ENCODE peak calls at places on chromosomes 13 and 19, in seven cellular contexts. V is left ventricle myocardium inferior, T is tibial artery, K is cardiac muscle cell, C is colonic mucosa, I is heart right ventricle, O is stomach. J is an unnamed sample. For H3K4me1, the result is how much of the 10 kb centered on the place peaks cover.

GRCh38 chr19:51181913-51182419 is 39.9 kb downstream of the SIGLEC7 start:
- DNase-seq in V (no peak), C (no peak), O (no peak), I (no peak), T (no peak), K (peak), J (peak)

GRCh38 chr19:13537454-13537853 is 31.2 kb upstream of the CACNA1A start:
- DNase-seq in C (no peak), K (no peak), T (no peak), I (no peak), V (no peak), O (no peak), J (peak)

GRCh38 chr13:19993024-19993423 is 34.5 kb downstream of the ZMYM2 start:
- DNase-seq in T (no peak), I (no peak), K (no peak), O (no peak), V (no peak), C (no peak), J (no peak)

GRCh38 chr13:29543230-29544215 is 52.0 kb downstream of the SLC7A1 start:
- DNase-seq in T (no peak), O (no peak), I (no peak), K (peak), V (no peak), C (peak), J (no peak)

GRCh38 chr19:41407271-41407670 is 9.7 kb downstream of the BCKDHA start:
- DNase-seq in V (no peak), T (no peak), O (no peak), C (no peak), I (no peak), K (peak), J (peak)

GRCh38 chr13:101262306-101262705 is 154.0 kb downstream of the NALCN start:
- DNase-seq in O (no peak), C (no peak), V (no peak), T (no peak), K (no peak), I (no peak), J (no peak)

GRCh38 chr19:45645631-45646344 is 6.6 kb upstream of the EML2 start:
- DNase-seq in C (peak), O (peak), K (peak), T (peak), V (peak), I (peak), J (peak)

GRCh38 chr13:98835156-98835555 is 82.7 kb upstream of the SLC15A1 start:
- DNase-seq in C (no peak), T (no peak), K (no peak), O (no peak), V (no peak), I (no peak), J (no peak)

GRCh38 chr13:47188802-47189201 is 291.9 kb upstream of the HTR2A start:
- DNase-seq in T (no peak), K (peak), V (no peak), C (no peak), O (no peak), I (no peak), J (no peak)

GRCh38 chr13:20968745-20969144 is 66.2 kb upstream of the XPO4 start:
- DNase-seq in C (no peak), I (no peak), K (no peak), O (no peak), V (no peak), T (no peak), J (no peak)

GRCh38 chr13:64482373-64482772 is 2747.8 kb downstream of the PCDH9 start:
- DNase-seq in K (no peak), T (no peak), C (no peak), O (no peak), V (no peak), I (no peak), J (no peak)

GRCh38 chr19:46904114-46905060 is 43.6 kb downstream of the ARHGAP35 start:
- DNase-seq in I (peak), V (peak), K (peak), T (no peak), O (no peak), C (no peak), J (peak)

GRCh38 chr13:36395280-36395679 is 37.0 kb upstream of the CCNA1 start:
- DNase-seq in I (no peak), V (no peak), O (no peak), T (no peak), C (no peak), K (peak), J (no peak)

GRCh38 chr13:43333176-43333575 is 309.8 kb downstream of the DNAJC15 start:
- DNase-seq in T (no peak), C (no peak), O (no peak), I (no peak), V (no peak), K (no peak), J (no peak)

GRCh38 chr13:100887729-100888151 is 213.1 kb upstream of the TMTC4 start:
- DNase-seq in T (no peak), O (no peak), V (no peak), I (no peak), C (no peak), K (peak), J (no peak)

GRCh38 chr19:15110418-15110815 is 3.2 kb downstream of the SYDE1 start:
- DNase-seq in V (no peak), T (no peak), O (no peak), K (no peak), C (no peak), I (no peak), J (no peak)

GRCh38 chr13:42027286-42027685 is 21.2 kb upstream of the DGKH start:
- DNase-seq in C (no peak), I (no peak), T (no peak), V (no peak), O (no peak), K (no peak), J (no peak)

GRCh38 chr19:17616961-17617806 is 61.7 kb downstream of the COLGALT1 start:
- DNase-seq in V (no peak), I (no peak), C (no peak), K (peak), T (no peak), O (no peak), J (peak)

GRCh38 chr13:33678906-33679657 is 138.9 kb upstream of the RFC3 start:
- DNase-seq in V (peak), I (peak), K (peak), O (peak), T (no peak), C (peak), J (peak)

GRCh38 chr19:44093931-44094765 is at the start of gene ZNF224:
- DNase-seq in V (peak), O (peak), I (peak), C (peak), T (peak), K (peak), J (peak)
- H3K27ac ChIP-seq in V (peak), O (peak), I (peak), C (peak), T (peak), K (peak), J (peak)

GRCh38 chr19:48815870-48816501 is 5.2 kb upstream of the BCAT2 start:
- DNase-seq in O (peak), T (no peak), C (no peak), K (no peak), I (no peak), V (no peak), J (peak)
- TF ChIP-seq CTCF in O (no peak), T (no peak), C (no peak), K (no peak), I (no peak), V (peak), J (no peak)

DNA sequence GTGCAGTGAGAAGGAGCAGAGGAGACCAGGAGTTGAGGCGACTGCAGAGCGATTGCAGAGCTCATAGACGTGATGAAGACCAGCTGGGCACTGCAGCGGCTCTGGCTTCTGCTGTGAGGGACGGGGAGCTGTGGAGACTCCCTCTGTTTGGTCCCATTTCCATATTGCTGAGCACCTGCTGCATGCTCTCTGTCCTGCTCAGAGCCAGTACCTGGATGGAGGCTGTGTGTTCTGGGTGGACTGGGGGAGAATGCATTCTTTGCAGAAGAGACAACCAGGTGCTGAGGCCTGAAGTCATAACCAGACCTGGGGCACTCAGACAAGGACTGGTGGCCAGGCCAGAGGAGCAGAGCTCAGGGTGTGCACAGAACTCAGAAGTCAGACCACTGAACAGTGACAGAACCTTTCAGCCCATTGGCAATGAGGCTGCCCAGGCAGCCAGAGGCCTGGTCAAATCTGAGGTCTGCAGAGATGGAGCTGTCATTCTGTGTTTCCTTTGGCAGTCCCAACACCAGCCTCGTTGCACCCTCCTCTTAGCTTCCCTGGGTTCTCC is 1.3 kb upstream of the A1BG start:
- DNase-seq in V (no peak), I (no peak), O (no peak), C (no peak), K (no peak), T (no peak), J (no peak)
- H3K4me1 ChIP-seq in V (under half), I (under half), O (under half), C (under half), K (under half), T (under half), J (under half)

GRCh38 chr13:56019606-56020005 is 1121.1 kb upstream of the PRR20A start:
- DNase-seq in C (no peak), O (no peak), V (no peak), T (no peak), I (no peak), K (no peak), J (no peak)
- H3K27ac ChIP-seq in C (no peak), O (no peak), V (no peak), T (no peak), I (no peak), K (no peak), J (no peak)

DNA sequence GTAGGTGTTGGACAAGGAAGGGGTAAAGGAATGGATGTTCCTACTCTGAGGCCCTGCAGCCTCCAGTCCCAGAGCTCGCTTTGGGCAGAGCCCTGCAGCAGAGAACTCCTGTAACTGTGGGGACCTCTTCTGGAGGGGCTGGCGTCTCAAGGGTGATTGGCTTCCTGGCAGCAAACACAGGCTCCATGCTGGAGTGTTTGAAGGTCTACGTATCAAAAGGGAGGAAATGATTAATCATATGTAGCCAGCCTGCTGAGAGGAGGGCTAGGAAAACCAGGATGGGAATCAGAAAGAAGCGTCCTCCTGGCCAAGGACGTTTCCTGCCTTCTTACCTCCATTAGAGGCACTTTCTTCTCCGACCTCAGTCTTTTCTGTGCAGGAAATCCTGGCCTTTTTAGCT is 208.5 kb downstream of the TSHZ3 start:
- DNase-seq in C (no peak), I (no peak), V (no peak), T (no peak), O (no peak), K (peak), J (no peak)
- TF ChIP-seq CTCF in C (no peak), I (no peak), V (no peak), T (no peak), O (no peak), K (no peak), J (no peak)

GRCh38 chr19:16373989-16374388 is 49.4 kb downstream of the KLF2 start:
- DNase-seq in I (no peak), K (no peak), O (no peak), C (no peak), T (no peak), V (no peak), J (no peak)
- H3K4me1 ChIP-seq in I (under half), K (under half), O (under half), C (under half), T (under half), V (half or more), J (under half)

DNA sequence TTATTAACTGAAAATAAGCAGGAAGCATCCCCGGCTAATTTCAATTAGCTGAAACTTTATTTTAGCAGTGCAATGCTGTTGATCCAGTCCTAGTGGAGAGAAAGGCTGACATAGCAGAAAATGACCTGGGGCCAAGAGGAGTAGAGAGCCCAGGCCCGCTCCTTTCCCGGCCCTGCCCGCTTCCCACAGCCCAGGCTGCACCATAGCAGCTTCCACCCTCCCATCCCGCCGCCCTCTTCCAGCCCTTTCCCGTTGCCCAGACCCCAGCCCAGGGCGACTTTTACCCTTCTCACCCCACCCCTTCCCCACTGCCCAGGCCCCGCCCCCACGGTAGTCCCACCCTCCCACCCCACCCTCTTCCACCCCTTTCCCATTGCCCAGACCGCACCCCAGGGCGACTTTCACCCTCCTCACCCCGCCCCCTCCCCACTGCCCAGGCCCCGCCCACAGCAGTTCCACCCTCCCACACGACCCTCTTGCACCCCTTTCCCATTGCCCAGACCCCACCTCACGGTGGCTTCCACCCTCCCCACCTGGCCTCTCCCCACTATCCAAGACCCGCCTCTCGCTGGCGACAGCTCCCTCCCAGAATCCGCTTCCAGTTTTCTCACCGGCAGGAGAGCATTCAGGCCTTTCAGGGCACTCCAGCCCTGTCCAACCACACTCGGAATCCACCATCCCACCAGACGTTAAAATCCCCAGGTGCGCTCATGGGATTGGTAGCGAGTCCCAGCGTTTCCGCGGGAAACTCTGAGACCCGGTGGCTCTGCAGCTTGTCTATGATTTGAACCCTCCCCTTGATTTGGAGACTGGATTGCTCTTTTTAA is 8.3 kb downstream of the ZNF160 start:
- DNase-seq in C (no peak), V (no peak), K (no peak), I (no peak), T (no peak), O (no peak), J (no peak)
- H3K27ac ChIP-seq in C (no peak), V (peak), K (peak), I (peak), T (no peak), O (no peak), J (peak)

DNA sequence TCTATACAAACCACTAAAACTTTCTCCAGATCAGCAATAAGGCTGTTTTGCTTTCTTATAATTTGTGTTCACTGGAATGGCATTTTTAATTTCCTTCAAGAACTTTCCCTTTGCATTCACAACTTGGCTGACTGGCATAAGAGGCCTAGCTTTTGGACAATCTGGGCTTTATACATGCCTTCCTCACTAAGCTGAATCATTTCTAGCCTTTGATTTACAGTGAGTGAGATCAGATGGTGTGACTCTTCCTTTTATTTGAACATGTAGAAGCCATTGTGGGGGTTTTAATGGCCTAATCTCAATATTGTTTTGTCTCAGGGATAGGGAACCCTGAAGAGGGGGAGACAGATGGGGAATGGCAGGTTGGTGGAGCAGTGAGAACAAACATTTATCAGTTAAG is 82.7 kb downstream of the FOXO1 start:
- DNase-seq in V (no peak), T (no peak), C (no peak), K (no peak), O (no peak), I (no peak), J (no peak)
- TF ChIP-seq CTCF in V (no peak), T (no peak), C (no peak), K (no peak), O (no peak), I (no peak), J (no peak)